ENCODE peak calls at places on chromosomes 4 and X, in six cellular contexts. J, B, U, A, D and R are unnamed samples.

GRCh38 chrX:48667504-48667903 is 16.1 kb upstream of the WAS start:
- DNase-seq in J (no peak), B (no peak), U (no peak), A (no peak), D (no peak), R (no peak)

GRCh38 chr4:126568652-126569580 is 1063.8 kb upstream of the INTU start:
- DNase-seq in J (no peak), B (no peak), U (no peak), A (no peak), D (no peak), R (no peak)

GRCh38 chrX:42524374-42524773 is 253.6 kb downstream of the PPP1R2C start:
- DNase-seq in J (no peak), B (no peak), U (no peak), A (peak), D (no peak), R (no peak)

GRCh38 chr4:118745357-118745756 is 60.2 kb downstream of the METTL14 start:
- DNase-seq in J (no peak), B (no peak), U (no peak), A (no peak), D (no peak), R (no peak)

GRCh38 chr4:100806988-100807387 is 289.2 kb upstream of the EMCN start:
- DNase-seq in J (no peak), B (no peak), U (no peak), A (no peak), D (no peak), R (no peak)

GRCh38 chrX:4809571-4809970 is 1096.1 kb upstream of the PRKX start:
- DNase-seq in J (no peak), B (no peak), U (no peak), A (no peak), D (no peak), R (no peak)

GRCh38 chr4:6278801-6279197 is 9.1 kb downstream of the WFS1 start:
- DNase-seq in J (no peak), B (peak), U (no peak), A (no peak), D (peak), R (peak)

GRCh38 chr4:6641164-6641970 is 882 bp downstream of the MRFAP1 start:
- DNase-seq in J (no peak), B (peak), U (no peak), A (no peak), D (peak), R (peak)

GRCh38 chr4:107213880-107214279 is 177.8 kb upstream of the DKK2 start:
- DNase-seq in J (no peak), B (no peak), U (no peak), A (no peak), D (no peak), R (no peak)

GRCh38 chr4:82515705-82516104 is 46.1 kb downstream of the TMEM150C start:
- DNase-seq in J (peak), B (peak), U (peak), A (no peak), D (no peak), R (no peak)

GRCh38 chr4:7980036-7980435 is 40.4 kb upstream of the AFAP1 start:
- DNase-seq in J (no peak), B (no peak), U (no peak), A (no peak), D (no peak), R (no peak)

GRCh38 chr4:112140536-112140935 is 4.7 kb upstream of the FAM241A start:
- DNase-seq in J (no peak), B (no peak), U (no peak), A (no peak), D (no peak), R (no peak)

GRCh38 chr4:177105526-177105925 is 204.1 kb upstream of the NEIL3 start:
- DNase-seq in J (no peak), B (no peak), U (no peak), A (no peak), D (no peak), R (no peak)

GRCh38 chr4:53928825-53929224 is 135.6 kb downstream of the CHIC2 start:
- DNase-seq in J (no peak), B (no peak), U (no peak), A (no peak), D (no peak), R (no peak)

GRCh38 chr4:169377367-169377766 is 106.6 kb upstream of the SH3RF1 start:
- DNase-seq in J (no peak), B (no peak), U (no peak), A (no peak), D (no peak), R (no peak)

GRCh38 chrX:1450381-1451161 is 2.1 kb downstream of the ASMTL start:
- DNase-seq in J (no peak), B (no peak), U (peak), A (no peak), D (no peak), R (no peak)

GRCh38 chrX:118824173-118824782 is 654 bp downstream of the ZCCHC12 start:
- DNase-seq in J (no peak), B (no peak), U (no peak), A (no peak), D (no peak), R (no peak)

GRCh38 chrX:137945470-137945869 is 379.5 kb downstream of the ZIC3 start:
- DNase-seq in J (no peak), B (no peak), U (no peak), A (no peak), D (no peak), R (no peak)

GRCh38 chr4:48653217-48654014 is 126.7 kb downstream of the FRYL start:
- DNase-seq in J (peak), B (peak), U (peak), A (no peak), D (no peak), R (peak)

GRCh38 chr4:184540307-184540706 is 66.0 kb upstream of the IRF2 start:
- DNase-seq in J (no peak), B (no peak), U (no peak), A (no peak), D (no peak), R (no peak)

GRCh38 chrX:97633798-97634197 is 750.1 kb downstream of the RPA4 start:
- DNase-seq in J (no peak), B (no peak), U (no peak), A (no peak), D (no peak), R (no peak)

GRCh38 chrX:9379697-9380551 is 84.9 kb upstream of the TBL1X start:
- DNase-seq in J (no peak), B (no peak), U (no peak), A (peak), D (no peak), R (peak)

GRCh38 chr4:5387457-5387856 is 320.9 kb downstream of the EVC2 start:
- DNase-seq in J (no peak), B (no peak), U (no peak), A (no peak), D (no peak), R (no peak)

GRCh38 chrX:100070334-100070849 is 339.7 kb downstream of the PCDH19 start:
- DNase-seq in J (no peak), B (no peak), U (no peak), A (no peak), D (no peak), R (no peak)

GRCh38 chrX:151984891-151985290 is 10.4 kb upstream of the GABRE start:
- DNase-seq in J (no peak), B (no peak), U (no peak), A (no peak), D (no peak), R (no peak)

GRCh38 chr4:41154814-41155177 is 59.5 kb downstream of the APBB2 start:
- DNase-seq in J (peak), B (no peak), U (peak), A (no peak), D (no peak), R (no peak)

DNA sequence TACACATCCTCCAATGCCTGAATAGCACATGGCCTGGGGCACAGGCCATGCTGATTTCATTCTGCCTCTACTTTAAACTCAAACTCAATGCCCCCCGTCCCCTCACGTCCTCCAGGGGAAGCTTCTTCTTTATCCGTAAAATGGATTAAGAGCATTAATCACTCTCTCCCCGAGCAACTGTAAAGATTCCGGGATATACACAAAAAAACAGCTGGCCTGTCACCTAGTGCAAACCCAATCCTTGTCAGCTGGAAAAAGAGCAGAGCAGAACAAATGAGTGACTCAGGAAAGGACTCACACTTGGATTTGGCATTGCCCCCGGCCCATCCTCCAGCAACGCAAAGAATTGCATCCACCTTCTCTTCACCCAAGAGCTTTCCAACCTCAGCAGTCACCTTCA is 7.8 kb downstream of the QDPR start:
- DNase-seq in J (no peak), B (no peak), U (no peak), A (no peak), D (no peak), R (no peak)
- H3K27ac ChIP-seq in J (no peak), B (no peak), U (no peak), A (no peak), D (no peak), R (no peak)

GRCh38 chrX:68461541-68461940 is 28.2 kb upstream of the OPHN1 start:
- DNase-seq in J (no peak), B (no peak), U (no peak), A (no peak), D (no peak), R (no peak)
- H3K27ac ChIP-seq in J (no peak), B (no peak), U (no peak), A (no peak), D (no peak), R (no peak)

DNA sequence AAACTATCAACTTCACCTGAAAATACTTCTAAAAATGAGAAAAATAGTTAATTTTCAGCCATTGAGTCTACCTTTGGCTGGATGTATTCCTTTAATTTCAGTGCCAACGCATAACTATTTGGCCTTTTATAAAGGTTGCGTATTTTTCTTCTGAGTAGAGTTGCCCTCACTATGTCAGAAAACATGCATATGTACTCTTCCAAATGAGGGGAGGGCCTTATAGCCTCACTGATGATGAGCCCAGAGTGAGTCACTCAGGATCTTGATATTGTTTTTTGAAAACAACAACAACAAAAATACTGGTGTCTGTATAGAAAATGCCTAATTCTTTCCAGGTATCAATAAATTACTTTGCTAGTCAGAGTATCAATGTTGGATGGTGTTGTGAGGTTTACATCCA is 349.3 kb downstream of the FBXO8 start:
- DNase-seq in J (no peak), B (no peak), U (no peak), A (no peak), D (no peak), R (no peak)
- H3K27ac ChIP-seq in J (no peak), B (peak), U (no peak), A (no peak), D (no peak), R (no peak)

GRCh38 chr4:147787204-147787603 is 55.3 kb downstream of the ARHGAP10 start:
- DNase-seq in J (no peak), B (peak), U (no peak), A (no peak), D (peak), R (no peak)
- H3K27ac ChIP-seq in J (no peak), B (peak), U (no peak), A (no peak), D (peak), R (no peak)

DNA sequence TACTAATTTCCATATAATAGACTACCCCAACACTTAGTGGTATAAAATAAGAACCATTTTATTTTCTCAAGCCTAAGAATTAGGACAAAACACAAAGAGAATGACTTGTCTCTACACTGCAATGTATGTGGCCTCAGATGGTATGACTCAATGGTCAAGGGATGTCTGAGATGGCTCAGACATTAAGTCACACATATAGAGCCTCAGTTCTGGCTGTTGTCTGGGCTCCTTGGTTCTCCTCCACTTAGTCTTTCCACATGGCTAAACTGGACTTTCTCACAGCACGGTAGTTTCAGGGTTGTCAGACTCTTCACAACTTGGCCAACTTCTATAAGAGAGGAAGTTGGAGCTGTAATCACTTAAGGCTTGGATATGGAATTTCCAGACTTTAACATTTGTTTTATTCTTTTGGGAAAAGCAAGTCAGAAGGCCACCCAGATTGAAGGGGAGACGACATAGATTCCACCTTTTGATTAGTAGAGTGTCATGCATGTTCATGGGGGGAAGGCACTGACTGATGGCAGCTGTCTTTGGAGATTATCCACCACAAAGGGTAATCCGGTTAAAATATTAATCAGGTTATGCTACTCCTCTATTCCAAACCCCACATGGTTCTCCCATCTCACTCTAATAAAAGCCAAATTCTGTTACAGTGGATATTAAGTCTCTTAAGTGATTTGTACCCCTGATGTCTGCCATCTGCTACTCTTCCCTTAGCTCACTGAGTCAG is 9.4 kb downstream of the IL15 start:
- DNase-seq in J (no peak), B (no peak), U (no peak), A (no peak), D (no peak), R (no peak)
- H3K27ac ChIP-seq in J (no peak), B (no peak), U (no peak), A (no peak), D (no peak), R (no peak)